ENCODE peak calls at places on chromosome 2, in four cellular contexts. One of them, this sample, is unnamed.

GRCh38 chr2:25251032-25251460 is 82.7 kb upstream of the POMC start:
- DNase-seq in stomach: no peak
- DNase-seq in A549: no peak
- DNase-seq in K562: peak
- DNase-seq in this sample: no peak

GRCh38 chr2:194352505-194352904 is 1304.5 kb upstream of the SLC39A10 start:
- DNase-seq in K562: no peak
- DNase-seq in stomach: no peak
- DNase-seq in A549: no peak
- DNase-seq in this sample: no peak

GRCh38 chr2:67240507-67240906 is 156.6 kb upstream of the ETAA1 start:
- DNase-seq in K562: no peak
- DNase-seq in stomach: no peak
- DNase-seq in A549: no peak
- DNase-seq in this sample: no peak

GRCh38 chr2:23900927-23901322 is 26.0 kb downstream of the ATAD2B start:
- DNase-seq in stomach: no peak
- DNase-seq in K562: peak
- DNase-seq in A549: no peak
- DNase-seq in this sample: no peak

GRCh38 chr2:40721595-40721994 is 269.7 kb upstream of the SLC8A1 start:
- DNase-seq in K562: no peak
- DNase-seq in stomach: no peak
- DNase-seq in A549: no peak
- DNase-seq in this sample: no peak

GRCh38 chr2:127082974-127083373 is 24.0 kb downstream of the BIN1 start:
- DNase-seq in K562: no peak
- DNase-seq in A549: no peak
- DNase-seq in stomach: no peak
- DNase-seq in this sample: no peak

GRCh38 chr2:1440581-1440980 is 27.3 kb downstream of the TPO start:
- DNase-seq in A549: no peak
- DNase-seq in stomach: no peak
- DNase-seq in K562: no peak
- DNase-seq in this sample: no peak

GRCh38 chr2:240820014-240820606 is at the start of gene KIF1A:
- DNase-seq in K562: no peak
- DNase-seq in A549: no peak
- DNase-seq in stomach: peak
- DNase-seq in this sample: no peak

GRCh38 chr2:88481937-88482336 is 29.4 kb upstream of the FOXI3 start:
- DNase-seq in stomach: no peak
- DNase-seq in K562: no peak
- DNase-seq in A549: no peak
- DNase-seq in this sample: no peak

GRCh38 chr2:241507430-241508239 is 749 bp downstream of the STK25 start:
- DNase-seq in A549: peak
- DNase-seq in stomach: peak
- DNase-seq in K562: peak
- DNase-seq in this sample: no peak

GRCh38 chr2:220076734-220077133 is 449.3 kb downstream of the SLC4A3 start:
- DNase-seq in K562: no peak
- DNase-seq in A549: no peak
- DNase-seq in stomach: no peak
- DNase-seq in this sample: no peak

GRCh38 chr2:241072553-241073165 is 29.4 kb downstream of the MTERF4 start:
- DNase-seq in A549: no peak
- DNase-seq in K562: no peak
- DNase-seq in stomach: peak
- DNase-seq in this sample: no peak

GRCh38 chr2:221530653-221531037 is 41.5 kb downstream of the EPHA4 start:
- DNase-seq in A549: no peak
- DNase-seq in stomach: no peak
- DNase-seq in K562: no peak
- DNase-seq in this sample: peak

DNA sequence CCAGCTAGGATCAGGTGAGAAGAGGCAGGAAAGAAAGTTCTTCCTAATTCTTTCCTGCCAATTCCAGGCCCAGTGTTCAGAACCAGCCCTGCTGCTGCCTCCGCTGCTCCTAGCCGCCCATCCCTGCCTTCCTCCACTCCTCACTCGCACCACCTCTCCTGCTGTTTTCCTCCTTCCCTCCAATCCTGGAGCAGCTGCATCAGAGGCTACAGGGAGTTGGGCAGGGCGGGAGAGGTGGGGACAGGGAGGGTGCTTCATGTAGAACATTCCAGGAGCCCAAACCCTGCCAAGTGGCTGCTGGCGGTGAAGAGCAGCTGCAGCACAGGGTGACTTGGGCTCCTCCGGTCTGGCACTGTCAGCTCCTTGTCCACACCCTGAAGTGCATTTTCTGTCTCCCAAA is 176.3 kb downstream of the TNS1 start:
- DNase-seq in K562: no peak
- DNase-seq in A549: no peak
- DNase-seq in stomach: no peak
- DNase-seq in this sample: peak
- TF ChIP-seq EP300 in K562: no peak
- TF ChIP-seq EP300 in A549: no peak
- TF ChIP-seq EP300 in stomach: no peak
- TF ChIP-seq EP300 in this sample: no peak

GRCh38 chr2:190075623-190076022 is 13.1 kb upstream of the MSTN start:
- DNase-seq in A549: no peak
- DNase-seq in stomach: no peak
- DNase-seq in K562: no peak
- DNase-seq in this sample: no peak
- TF ChIP-seq POLR2A in A549: no peak
- TF ChIP-seq POLR2A in stomach: no peak
- TF ChIP-seq POLR2A in K562: no peak
- TF ChIP-seq POLR2A in this sample: no peak

GRCh38 chr2:46866770-46867246 is 48.8 kb downstream of the MCFD2 start:
- DNase-seq in K562: no peak
- DNase-seq in stomach: peak
- DNase-seq in A549: no peak
- DNase-seq in this sample: no peak
- TF ChIP-seq EP300 in K562: no peak
- TF ChIP-seq EP300 in stomach: no peak
- TF ChIP-seq EP300 in A549: no peak
- TF ChIP-seq EP300 in this sample: no peak

GRCh38 chr2:165161510-165161909 is 42.3 kb downstream of the SCN3A start:
- DNase-seq in stomach: no peak
- DNase-seq in A549: no peak
- DNase-seq in K562: no peak
- DNase-seq in this sample: no peak

GRCh38 chr2:165155152-165155551 is 48.7 kb downstream of the SCN3A start:
- DNase-seq in stomach: no peak
- DNase-seq in A549: no peak
- DNase-seq in K562: no peak
- DNase-seq in this sample: no peak

GRCh38 chr2:165162466-165162865 is 41.4 kb downstream of the SCN3A start:
- DNase-seq in A549: no peak
- DNase-seq in stomach: no peak
- DNase-seq in K562: no peak
- DNase-seq in this sample: no peak

GRCh38 chr2:165157160-165157559 is 46.7 kb downstream of the SCN3A start:
- DNase-seq in stomach: no peak
- DNase-seq in A549: no peak
- DNase-seq in K562: no peak
- DNase-seq in this sample: no peak
- TF ChIP-seq POLR2A in stomach: no peak
- TF ChIP-seq POLR2A in A549: no peak
- TF ChIP-seq POLR2A in K562: no peak
- TF ChIP-seq POLR2A in this sample: no peak

This sample was measured in esophagus muscularis mucosa.